ENCODE peak calls at places on chromosomes 16 and 17, in seven cellular contexts. One of them, this sample, is unnamed.

GRCh38 chr16:86882586-86883280 is 304.4 kb downstream of the FOXL1 start:
- DNase-seq in fibroblast of pulmonary artery: peak
- DNase-seq in HS-5: no peak
- DNase-seq in thoracic aorta: no peak
- DNase-seq in CD4-positive, alpha-beta T cell: no peak
- DNase-seq in right lobe of liver: no peak
- DNase-seq in prostate gland: no peak
- DNase-seq in this sample: no peak

GRCh38 chr17:58283674-58284612 is 3.2 kb upstream of the MPO start:
- DNase-seq in thoracic aorta: no peak
- DNase-seq in CD4-positive, alpha-beta T cell: no peak
- DNase-seq in prostate gland: no peak
- DNase-seq in fibroblast of pulmonary artery: no peak
- DNase-seq in HS-5: no peak
- DNase-seq in right lobe of liver: no peak
- DNase-seq in this sample: no peak

GRCh38 chr16:4090476-4090875 is 25.8 kb downstream of the ADCY9 start:
- DNase-seq in fibroblast of pulmonary artery: peak
- DNase-seq in CD4-positive, alpha-beta T cell: no peak
- DNase-seq in prostate gland: peak
- DNase-seq in HS-5: no peak
- DNase-seq in thoracic aorta: no peak
- DNase-seq in right lobe of liver: no peak
- DNase-seq in this sample: peak

GRCh38 chr16:1097800-1098199 is 1.8 kb upstream of the C1QTNF8 start:
- DNase-seq in fibroblast of pulmonary artery: no peak
- DNase-seq in CD4-positive, alpha-beta T cell: no peak
- DNase-seq in HS-5: no peak
- DNase-seq in thoracic aorta: peak
- DNase-seq in right lobe of liver: no peak
- DNase-seq in prostate gland: no peak
- DNase-seq in this sample: peak

GRCh38 chr16:47229053-47229640 is 85.4 kb upstream of the NETO2 start:
- DNase-seq in thoracic aorta: no peak
- DNase-seq in fibroblast of pulmonary artery: no peak
- DNase-seq in HS-5: no peak
- DNase-seq in CD4-positive, alpha-beta T cell: no peak
- DNase-seq in right lobe of liver: no peak
- DNase-seq in prostate gland: no peak
- DNase-seq in this sample: no peak

GRCh38 chr17:41816637-41817320 is 4.0 kb downstream of the FKBP10 start:
- DNase-seq in thoracic aorta: no peak
- DNase-seq in HS-5: no peak
- DNase-seq in CD4-positive, alpha-beta T cell: no peak
- DNase-seq in prostate gland: no peak
- DNase-seq in fibroblast of pulmonary artery: no peak
- DNase-seq in right lobe of liver: no peak
- DNase-seq in this sample: no peak

GRCh38 chr17:19943026-19943425 is 34.6 kb downstream of the AKAP10 start:
- DNase-seq in right lobe of liver: no peak
- DNase-seq in prostate gland: no peak
- DNase-seq in fibroblast of pulmonary artery: no peak
- DNase-seq in HS-5: no peak
- DNase-seq in CD4-positive, alpha-beta T cell: no peak
- DNase-seq in thoracic aorta: no peak
- DNase-seq in this sample: no peak

GRCh38 chr17:56499799-56500388 is 93.6 kb upstream of the NOG start:
- DNase-seq in HS-5: no peak
- DNase-seq in CD4-positive, alpha-beta T cell: no peak
- DNase-seq in thoracic aorta: no peak
- DNase-seq in prostate gland: no peak
- DNase-seq in fibroblast of pulmonary artery: peak
- DNase-seq in right lobe of liver: no peak
- DNase-seq in this sample: no peak

GRCh38 chr16:53558665-53559064 is 55.7 kb upstream of the AKTIP start:
- DNase-seq in HS-5: no peak
- DNase-seq in prostate gland: no peak
- DNase-seq in CD4-positive, alpha-beta T cell: no peak
- DNase-seq in thoracic aorta: no peak
- DNase-seq in fibroblast of pulmonary artery: no peak
- DNase-seq in right lobe of liver: no peak
- DNase-seq in this sample: no peak

This sample was measured in coronary artery.